ENCODE peak calls at places on chromosomes 2 and 18, in nine cellular contexts. X, Q, B, F, M, A, K, H and E are unnamed samples.

GRCh38 chr18:6487968-6488367 is 73.3 kb upstream of the L3MBTL4 start:
- DNase-seq in X (no peak), Q (no peak), B (no peak), F (no peak), M (no peak), A (no peak), K (no peak), H (no peak), E (no peak)

GRCh38 chr2:148876589-148877402 is 1.8 kb downstream of the KIF5C start:
- DNase-seq in X (no peak), Q (no peak), B (peak; percentile 70), F (no peak), M (no peak), A (no peak), K (no peak), H (no peak), E (no peak)

GRCh38 chr2:229416116-229416694 is 145.1 kb upstream of the PID1 start:
- DNase-seq in X (peak; percentile 71), Q (peak; percentile 77), B (peak; percentile 87), F (peak; percentile 98), M (no peak), A (peak; percentile 87), K (peak; percentile 94), H (peak; percentile 96), E (no peak)

GRCh38 chr18:24633121-24633520 is 172.7 kb downstream of the HRH4 start:
- DNase-seq in X (no peak), Q (no peak), B (no peak), F (no peak), M (no peak), A (no peak), K (no peak), H (no peak), E (no peak)

GRCh38 chr18:57062841-57063240 is 84.0 kb upstream of the BOD1L2 start:
- DNase-seq in X (no peak), Q (no peak), B (no peak), F (no peak), M (no peak), A (no peak), K (no peak), H (no peak), E (no peak)

GRCh38 chr18:58699551-58699950 is 28.3 kb downstream of the MALT1 start:
- DNase-seq in X (no peak), Q (no peak), B (no peak), F (no peak), M (no peak), A (no peak), K (no peak), H (no peak), E (no peak)

GRCh38 chr2:236631361-236632291 is 62.0 kb downstream of the ACKR3 start:
- DNase-seq in X (no peak), Q (no peak), B (no peak), F (peak; percentile 61), M (no peak), A (no peak), K (peak; percentile 61), H (peak; percentile 52), E (no peak)

GRCh38 chr2:102238039-102238756 is 51.4 kb downstream of the IL1RL2 start:
- DNase-seq in X (peak; percentile 59), Q (peak; percentile 27), B (no peak), F (peak; percentile 88), M (no peak), A (no peak), K (peak; percentile 43), H (peak; percentile 82), E (no peak)

GRCh38 chr2:56191617-56192016 is 7.8 kb downstream of the CCDC85A start:
- DNase-seq in X (peak; percentile 70), Q (no peak), B (no peak), F (peak; percentile 38), M (no peak), A (no peak), K (no peak), H (peak; percentile 45), E (no peak)

GRCh38 chr2:202118168-202118567 is 45.1 kb downstream of the KIAA2012 start:
- DNase-seq in X (no peak), Q (no peak), B (no peak), F (no peak), M (no peak), A (no peak), K (no peak), H (no peak), E (no peak)

GRCh38 chr2:41546031-41546430 is 501.8 kb upstream of the PKDCC start:
- DNase-seq in X (no peak), Q (no peak), B (no peak), F (no peak), M (no peak), A (no peak), K (no peak), H (no peak), E (no peak)

GRCh38 chr2:134258684-134259408 is 5.0 kb downstream of the MGAT5 start:
- DNase-seq in X (peak; percentile 25), Q (peak; percentile 55), B (no peak), F (no peak), M (no peak), A (no peak), K (no peak), H (no peak), E (no peak)

GRCh38 chr2:48440103-48440390 is 89.9 kb upstream of the STON1 start:
- DNase-seq in X (no peak), Q (no peak), B (no peak), F (no peak), M (no peak), A (no peak), K (no peak), H (no peak), E (no peak)
- H3K4me3 ChIP-seq in X (peak overlapping the region; percentile 79), Q (peak overlapping the region; percentile 94), B (peak overlapping the region; percentile 78), F (peak overlapping the region; percentile 75), M (peak overlapping the region; percentile 81), A (peak overlapping the region; percentile 85), K (peak overlapping the region; percentile 98), H (peak overlapping the region; percentile 72), E (peak overlapping the region; percentile 95)

DNA sequence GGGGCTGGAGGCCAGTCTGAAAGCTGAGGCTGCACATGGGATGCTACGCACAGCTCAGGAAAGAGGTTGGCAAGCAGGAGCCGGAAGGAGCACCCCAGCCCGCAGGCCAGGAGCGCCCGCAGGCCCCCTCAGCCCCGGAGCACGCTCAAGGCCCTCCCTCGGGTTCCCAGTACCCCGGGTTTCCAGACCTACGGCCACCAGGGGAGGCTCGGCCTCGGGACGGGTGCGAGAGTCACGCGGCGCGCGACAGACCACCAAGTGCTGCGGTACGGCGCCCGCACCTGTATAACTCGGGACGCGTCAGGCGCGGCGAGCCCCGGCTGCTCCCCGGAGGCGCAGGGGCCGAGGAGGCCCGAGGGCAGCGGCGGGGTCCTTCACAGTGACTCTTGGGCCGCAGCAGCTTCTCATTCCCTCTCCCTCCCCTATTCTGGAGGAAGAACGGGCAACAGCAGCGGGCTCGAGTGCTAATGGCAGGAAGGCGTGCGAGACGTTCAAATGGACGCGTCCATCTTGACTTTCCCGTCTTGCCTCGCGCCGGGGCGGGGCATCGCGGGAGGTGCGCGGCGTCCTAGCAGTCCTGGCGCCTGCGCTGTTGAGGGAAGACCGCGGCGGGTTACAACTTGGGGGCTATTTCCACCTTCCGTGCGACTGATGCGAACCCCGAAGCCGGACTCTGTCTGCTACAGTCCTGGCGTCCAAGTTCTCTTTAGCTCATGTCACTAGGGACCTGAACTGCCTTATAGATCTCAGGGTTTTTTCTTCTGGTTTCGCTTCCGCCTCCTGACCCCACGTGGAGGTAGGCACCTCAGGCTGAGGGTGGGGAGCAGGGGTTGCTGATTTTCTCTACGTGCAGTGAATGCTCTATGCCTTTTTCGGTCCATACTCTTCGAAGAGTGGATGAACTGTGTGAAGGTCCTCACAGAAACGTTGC is at the start of gene ANAPC1:
- DNase-seq in X (peak; percentile 72), Q (peak; percentile 80), B (peak; percentile 93), F (peak; percentile 77), M (peak; percentile 64), A (peak; percentile 79), K (peak; percentile 86), H (peak; percentile 83), E (no peak)
- TF ChIP-seq CTCF in X (no peak), Q (no peak), B (peak; percentile 2), F (no peak), M (no peak), A (no peak), K (no peak), H (no peak), E (no peak)

GRCh38 chr2:233588410-233588809 is 21.8 kb upstream of the USP40 start:
- DNase-seq in X (no peak), Q (no peak), B (no peak), F (no peak), M (no peak), A (no peak), K (no peak), H (no peak), E (no peak)

GRCh38 chr2:233597522-233597921 is 19.9 kb upstream of the UGT1A8 start:
- DNase-seq in X (no peak), Q (no peak), B (no peak), F (no peak), M (no peak), A (no peak), K (no peak), H (no peak), E (no peak)

GRCh38 chr2:233598952-233599351 is 18.5 kb upstream of the UGT1A8 start:
- DNase-seq in X (no peak), Q (no peak), B (no peak), F (no peak), M (no peak), A (no peak), K (no peak), H (no peak), E (no peak)

GRCh38 chr2:233593201-233593600 is 24.2 kb upstream of the UGT1A8 start:
- DNase-seq in X (no peak), Q (no peak), B (no peak), F (no peak), M (no peak), A (no peak), K (no peak), H (no peak), E (no peak)
- H3K4me3 ChIP-seq in X (no peak overlapping the region), Q (no peak overlapping the region), B (no peak overlapping the region), F (no peak overlapping the region), M (no peak overlapping the region), A (no peak overlapping the region), K (no peak overlapping the region), H (no peak overlapping the region), E (no peak overlapping the region)

DNA sequence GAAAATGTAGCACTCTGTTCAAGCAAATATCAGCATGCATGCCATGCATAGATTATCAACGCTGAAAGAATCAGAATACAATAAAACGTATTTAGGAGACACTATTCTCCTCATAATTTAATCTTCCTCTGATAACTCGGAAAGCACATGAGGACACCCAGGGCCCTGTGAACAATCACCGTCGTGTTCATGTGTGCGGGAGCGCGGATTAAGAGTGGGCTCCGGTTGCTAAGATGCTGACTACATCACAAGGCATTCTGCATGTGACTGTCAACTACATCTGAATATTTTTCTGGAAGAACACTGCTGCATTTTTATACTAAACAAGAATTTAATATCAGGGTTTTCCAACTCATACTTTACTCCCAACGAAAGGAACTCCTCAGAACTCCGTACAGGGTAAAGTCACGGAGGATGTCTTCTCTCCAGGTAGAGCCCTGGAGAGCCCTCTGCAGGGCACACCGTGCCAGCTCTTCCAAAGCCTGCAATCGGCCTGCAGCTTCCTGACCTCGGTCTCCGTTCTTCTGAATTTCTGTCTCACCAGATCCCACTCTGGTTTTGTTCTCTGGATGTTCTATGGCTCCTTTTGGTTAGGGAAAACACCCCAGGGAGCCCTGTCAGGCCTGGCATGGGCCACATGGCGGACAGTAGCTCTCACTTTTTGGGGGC is 59.6 kb downstream of the ZNF516 start:
- DNase-seq in X (no peak), Q (no peak), B (no peak), F (no peak), M (no peak), A (no peak), K (no peak), H (no peak), E (no peak)
- TF ChIP-seq CTCF in X (no peak), Q (no peak), B (no peak), F (no peak), M (no peak), A (no peak), K (no peak), H (no peak), E (no peak)

GRCh38 chr18:47586418-47586817 is 335.0 kb upstream of the SKOR2 start:
- DNase-seq in X (no peak), Q (no peak), B (no peak), F (no peak), M (no peak), A (no peak), K (no peak), H (no peak), E (no peak)
- H3K4me3 ChIP-seq in X (no peak overlapping the region), Q (no peak overlapping the region), B (no peak overlapping the region), F (no peak overlapping the region), M (no peak overlapping the region), A (no peak overlapping the region), K (no peak overlapping the region), H (no peak overlapping the region), E (no peak overlapping the region)